ENCODE peak calls at places on chromosomes 2 and 18, in four cellular contexts. One of them, this sample, is unnamed.

GRCh38 chr2:45184606-45185005 is 175.4 kb upstream of the SIX2 start:
- DNase-seq in aorta: no peak
- DNase-seq in HFFc6: peak
- DNase-seq in stimulated activated CD4-positive, alpha-beta T cell treated with anti-CD3 and anti-CD28 coated beads, Interleukin-4, amount 100 ng/mL, for 1 hour: no peak
- DNase-seq in this sample: no peak

GRCh38 chr2:120472891-120473309 is 127.0 kb downstream of the INHBB start:
- DNase-seq in HFFc6: no peak
- DNase-seq in aorta: no peak
- DNase-seq in stimulated activated CD4-positive, alpha-beta T cell treated with anti-CD3 and anti-CD28 coated beads, Interleukin-4, amount 100 ng/mL, for 1 hour: no peak
- DNase-seq in this sample: no peak

GRCh38 chr2:71613953-71614925 is 160.9 kb downstream of the DYSF start:
- DNase-seq in stimulated activated CD4-positive, alpha-beta T cell treated with anti-CD3 and anti-CD28 coated beads, Interleukin-4, amount 100 ng/mL, for 1 hour: no peak
- DNase-seq in aorta: peak
- DNase-seq in HFFc6: no peak
- DNase-seq in this sample: no peak

GRCh38 chr2:210459925-210460862 is 16.4 kb downstream of the LANCL1 start:
- DNase-seq in stimulated activated CD4-positive, alpha-beta T cell treated with anti-CD3 and anti-CD28 coated beads, Interleukin-4, amount 100 ng/mL, for 1 hour: no peak
- DNase-seq in aorta: no peak
- DNase-seq in HFFc6: no peak
- DNase-seq in this sample: no peak

GRCh38 chr2:200509227-200509607 is 651 bp downstream of the KCTD18 start:
- DNase-seq in aorta: no peak
- DNase-seq in HFFc6: no peak
- DNase-seq in stimulated activated CD4-positive, alpha-beta T cell treated with anti-CD3 and anti-CD28 coated beads, Interleukin-4, amount 100 ng/mL, for 1 hour: no peak
- DNase-seq in this sample: no peak

GRCh38 chr18:76357585-76358265 is 137.3 kb downstream of the ZNF516 start:
- DNase-seq in aorta: no peak
- DNase-seq in HFFc6: no peak
- DNase-seq in stimulated activated CD4-positive, alpha-beta T cell treated with anti-CD3 and anti-CD28 coated beads, Interleukin-4, amount 100 ng/mL, for 1 hour: no peak
- DNase-seq in this sample: no peak

GRCh38 chr2:197940346-197940745 is 136.0 kb downstream of the PLCL1 start:
- DNase-seq in stimulated activated CD4-positive, alpha-beta T cell treated with anti-CD3 and anti-CD28 coated beads, Interleukin-4, amount 100 ng/mL, for 1 hour: no peak
- DNase-seq in aorta: no peak
- DNase-seq in HFFc6: no peak
- DNase-seq in this sample: no peak

GRCh38 chr2:129467012-129467779 is 512.3 kb upstream of the RAB6C start:
- DNase-seq in aorta: no peak
- DNase-seq in HFFc6: no peak
- DNase-seq in stimulated activated CD4-positive, alpha-beta T cell treated with anti-CD3 and anti-CD28 coated beads, Interleukin-4, amount 100 ng/mL, for 1 hour: no peak
- DNase-seq in this sample: no peak

GRCh38 chr2:71901466-71901865 is 246.2 kb downstream of the CYP26B1 start:
- DNase-seq in stimulated activated CD4-positive, alpha-beta T cell treated with anti-CD3 and anti-CD28 coated beads, Interleukin-4, amount 100 ng/mL, for 1 hour: no peak
- DNase-seq in HFFc6: peak
- DNase-seq in aorta: no peak
- DNase-seq in this sample: no peak

GRCh38 chr2:193502363-193503035 is 1307.8 kb upstream of the TMEFF2 start:
- DNase-seq in stimulated activated CD4-positive, alpha-beta T cell treated with anti-CD3 and anti-CD28 coated beads, Interleukin-4, amount 100 ng/mL, for 1 hour: no peak
- DNase-seq in aorta: peak
- DNase-seq in HFFc6: no peak
- DNase-seq in this sample: no peak

GRCh38 chr2:68994864-68995263 is 18.1 kb upstream of the ANTXR1 start:
- DNase-seq in HFFc6: peak
- DNase-seq in aorta: peak
- DNase-seq in stimulated activated CD4-positive, alpha-beta T cell treated with anti-CD3 and anti-CD28 coated beads, Interleukin-4, amount 100 ng/mL, for 1 hour: no peak
- DNase-seq in this sample: peak

GRCh38 chr2:8003462-8004075 is 678.3 kb upstream of the ID2 start:
- DNase-seq in HFFc6: peak
- DNase-seq in stimulated activated CD4-positive, alpha-beta T cell treated with anti-CD3 and anti-CD28 coated beads, Interleukin-4, amount 100 ng/mL, for 1 hour: no peak
- DNase-seq in aorta: peak
- DNase-seq in this sample: peak

GRCh38 chr2:207184768-207185167 is 19.0 kb upstream of the KLF7 start:
- DNase-seq in aorta: no peak
- DNase-seq in HFFc6: no peak
- DNase-seq in stimulated activated CD4-positive, alpha-beta T cell treated with anti-CD3 and anti-CD28 coated beads, Interleukin-4, amount 100 ng/mL, for 1 hour: no peak
- DNase-seq in this sample: no peak

GRCh38 chr2:196453613-196454047 is 185.9 kb upstream of the CCDC150 start:
- DNase-seq in stimulated activated CD4-positive, alpha-beta T cell treated with anti-CD3 and anti-CD28 coated beads, Interleukin-4, amount 100 ng/mL, for 1 hour: peak
- DNase-seq in HFFc6: peak
- DNase-seq in aorta: no peak
- DNase-seq in this sample: no peak

GRCh38 chr2:226985227-226985946 is 149.5 kb downstream of the RHBDD1 start:
- DNase-seq in stimulated activated CD4-positive, alpha-beta T cell treated with anti-CD3 and anti-CD28 coated beads, Interleukin-4, amount 100 ng/mL, for 1 hour: no peak
- DNase-seq in HFFc6: peak
- DNase-seq in aorta: no peak
- DNase-seq in this sample: no peak

GRCh38 chr2:8685697-8686358 is 4.0 kb downstream of the ID2 start:
- DNase-seq in aorta: peak
- DNase-seq in HFFc6: no peak
- DNase-seq in stimulated activated CD4-positive, alpha-beta T cell treated with anti-CD3 and anti-CD28 coated beads, Interleukin-4, amount 100 ng/mL, for 1 hour: peak
- DNase-seq in this sample: peak

GRCh38 chr18:48924621-48925601 is 25.9 kb downstream of the SMAD7 start:
- DNase-seq in HFFc6: no peak
- DNase-seq in stimulated activated CD4-positive, alpha-beta T cell treated with anti-CD3 and anti-CD28 coated beads, Interleukin-4, amount 100 ng/mL, for 1 hour: no peak
- DNase-seq in aorta: peak
- DNase-seq in this sample: no peak

GRCh38 chr2:43192939-43193651 is 33.3 kb downstream of the ZFP36L2 start:
- DNase-seq in aorta: no peak
- DNase-seq in HFFc6: no peak
- DNase-seq in stimulated activated CD4-positive, alpha-beta T cell treated with anti-CD3 and anti-CD28 coated beads, Interleukin-4, amount 100 ng/mL, for 1 hour: no peak
- DNase-seq in this sample: no peak

GRCh38 chr2:98205901-98206300 is 118.9 kb downstream of the VWA3B start:
- DNase-seq in aorta: no peak
- DNase-seq in stimulated activated CD4-positive, alpha-beta T cell treated with anti-CD3 and anti-CD28 coated beads, Interleukin-4, amount 100 ng/mL, for 1 hour: no peak
- DNase-seq in HFFc6: no peak
- DNase-seq in this sample: no peak

GRCh38 chr2:3864943-3865664 is 161.7 kb downstream of the DCDC2C start:
- DNase-seq in aorta: peak
- DNase-seq in stimulated activated CD4-positive, alpha-beta T cell treated with anti-CD3 and anti-CD28 coated beads, Interleukin-4, amount 100 ng/mL, for 1 hour: no peak
- DNase-seq in HFFc6: no peak
- DNase-seq in this sample: no peak

GRCh38 chr18:76275913-76276312 is 219.1 kb downstream of the ZNF516 start:
- DNase-seq in stimulated activated CD4-positive, alpha-beta T cell treated with anti-CD3 and anti-CD28 coated beads, Interleukin-4, amount 100 ng/mL, for 1 hour: no peak
- DNase-seq in HFFc6: no peak
- DNase-seq in aorta: no peak
- DNase-seq in this sample: no peak

GRCh38 chr2:239830066-239830717 is 194.9 kb downstream of the NDUFA10 start:
- DNase-seq in stimulated activated CD4-positive, alpha-beta T cell treated with anti-CD3 and anti-CD28 coated beads, Interleukin-4, amount 100 ng/mL, for 1 hour: no peak
- DNase-seq in aorta: peak
- DNase-seq in HFFc6: no peak
- DNase-seq in this sample: peak

GRCh38 chr2:99757715-99758114 is 267.9 kb upstream of the REV1 start:
- DNase-seq in HFFc6: no peak
- DNase-seq in aorta: no peak
- DNase-seq in stimulated activated CD4-positive, alpha-beta T cell treated with anti-CD3 and anti-CD28 coated beads, Interleukin-4, amount 100 ng/mL, for 1 hour: no peak
- DNase-seq in this sample: no peak

GRCh38 chr2:174487536-174488162 is 820 bp upstream of the GPR155 start:
- DNase-seq in aorta: no peak
- DNase-seq in stimulated activated CD4-positive, alpha-beta T cell treated with anti-CD3 and anti-CD28 coated beads, Interleukin-4, amount 100 ng/mL, for 1 hour: no peak
- DNase-seq in HFFc6: no peak
- DNase-seq in this sample: no peak

GRCh38 chr2:96547203-96547641 is 10.7 kb downstream of the ARID5A start:
- DNase-seq in stimulated activated CD4-positive, alpha-beta T cell treated with anti-CD3 and anti-CD28 coated beads, Interleukin-4, amount 100 ng/mL, for 1 hour: no peak
- DNase-seq in HFFc6: no peak
- DNase-seq in aorta: peak
- DNase-seq in this sample: no peak

GRCh38 chr18:12886498-12887126 is 2.6 kb upstream of the PTPN2 start:
- DNase-seq in aorta: no peak
- DNase-seq in HFFc6: no peak
- DNase-seq in stimulated activated CD4-positive, alpha-beta T cell treated with anti-CD3 and anti-CD28 coated beads, Interleukin-4, amount 100 ng/mL, for 1 hour: no peak
- DNase-seq in this sample: no peak

GRCh38 chr2:79512442-79513401 is at the start of gene CTNNA2:
- DNase-seq in HFFc6: no peak
- DNase-seq in stimulated activated CD4-positive, alpha-beta T cell treated with anti-CD3 and anti-CD28 coated beads, Interleukin-4, amount 100 ng/mL, for 1 hour: peak
- DNase-seq in aorta: peak
- DNase-seq in this sample: peak

GRCh38 chr2:102345329-102345920 is 10.2 kb upstream of the IL18R1 start:
- DNase-seq in HFFc6: no peak
- DNase-seq in stimulated activated CD4-positive, alpha-beta T cell treated with anti-CD3 and anti-CD28 coated beads, Interleukin-4, amount 100 ng/mL, for 1 hour: no peak
- DNase-seq in aorta: no peak
- DNase-seq in this sample: no peak

GRCh38 chr2:37625781-37626548 is 45.5 kb downstream of the CDC42EP3 start:
- DNase-seq in aorta: no peak
- DNase-seq in stimulated activated CD4-positive, alpha-beta T cell treated with anti-CD3 and anti-CD28 coated beads, Interleukin-4, amount 100 ng/mL, for 1 hour: peak
- DNase-seq in HFFc6: no peak
- DNase-seq in this sample: peak

GRCh38 chr2:9830685-9831410 is 12.4 kb upstream of the TAF1B start:
- DNase-seq in aorta: no peak
- DNase-seq in stimulated activated CD4-positive, alpha-beta T cell treated with anti-CD3 and anti-CD28 coated beads, Interleukin-4, amount 100 ng/mL, for 1 hour: no peak
- DNase-seq in HFFc6: no peak
- DNase-seq in this sample: no peak

GRCh38 chr2:203072371-203072770 is 57.7 kb downstream of the NBEAL1 start:
- DNase-seq in HFFc6: no peak
- DNase-seq in stimulated activated CD4-positive, alpha-beta T cell treated with anti-CD3 and anti-CD28 coated beads, Interleukin-4, amount 100 ng/mL, for 1 hour: no peak
- DNase-seq in aorta: no peak
- DNase-seq in this sample: no peak

GRCh38 chr2:102703748-102704147 is 58.1 kb upstream of the TMEM182 start:
- DNase-seq in HFFc6: peak
- DNase-seq in stimulated activated CD4-positive, alpha-beta T cell treated with anti-CD3 and anti-CD28 coated beads, Interleukin-4, amount 100 ng/mL, for 1 hour: no peak
- DNase-seq in aorta: no peak
- DNase-seq in this sample: no peak

GRCh38 chr2:77469086-77469485 is 53.1 kb downstream of the LRRTM4 start:
- DNase-seq in aorta: no peak
- DNase-seq in stimulated activated CD4-positive, alpha-beta T cell treated with anti-CD3 and anti-CD28 coated beads, Interleukin-4, amount 100 ng/mL, for 1 hour: no peak
- DNase-seq in HFFc6: no peak
- DNase-seq in this sample: no peak

GRCh38 chr2:85132392-85132791 is 800 bp upstream of the TCF7L1 start:
- DNase-seq in aorta: peak
- DNase-seq in stimulated activated CD4-positive, alpha-beta T cell treated with anti-CD3 and anti-CD28 coated beads, Interleukin-4, amount 100 ng/mL, for 1 hour: no peak
- DNase-seq in HFFc6: no peak
- DNase-seq in this sample: no peak

GRCh38 chr18:58668897-58669296 is 2.4 kb upstream of the MALT1 start:
- DNase-seq in HFFc6: peak
- DNase-seq in aorta: no peak
- DNase-seq in stimulated activated CD4-positive, alpha-beta T cell treated with anti-CD3 and anti-CD28 coated beads, Interleukin-4, amount 100 ng/mL, for 1 hour: no peak
- DNase-seq in this sample: no peak

GRCh38 chr18:44840053-44840826 is 159.6 kb downstream of the SETBP1 start:
- DNase-seq in aorta: no peak
- DNase-seq in HFFc6: no peak
- DNase-seq in stimulated activated CD4-positive, alpha-beta T cell treated with anti-CD3 and anti-CD28 coated beads, Interleukin-4, amount 100 ng/mL, for 1 hour: no peak
- DNase-seq in this sample: no peak